ENCODE peak calls at places on chromosomes 5 and 9, in nine cellular contexts. One of them, this sample, is unnamed.

GRCh38 chr5:40834391-40834848 is 602 bp downstream of the RPL37 start:
- DNase-seq in MCF 10A: no peak
- DNase-seq in IMR-90: peak; percentile 33
- DNase-seq in GM20000: no peak
- DNase-seq in GM10248: no peak
- DNase-seq in pancreas: no peak
- DNase-seq in HCT116: no peak
- DNase-seq in right lobe of liver: no peak
- DNase-seq in tibial artery: no peak
- DNase-seq in this sample: no peak

GRCh38 chr9:122213589-122214413 is 15.0 kb downstream of the LHX6 start:
- DNase-seq in GM20000: peak; percentile 88
- DNase-seq in GM10248: peak; percentile 87
- DNase-seq in HCT116: peak; percentile 57
- DNase-seq in pancreas: peak; percentile 59
- DNase-seq in tibial artery: no peak
- DNase-seq in IMR-90: no peak
- DNase-seq in MCF 10A: no peak
- DNase-seq in right lobe of liver: no peak
- DNase-seq in this sample: no peak

GRCh38 chr9:137387034-137387890 is 35.7 kb downstream of the EXD3 start:
- DNase-seq in HCT116: no peak
- DNase-seq in IMR-90: no peak
- DNase-seq in tibial artery: no peak
- DNase-seq in GM10248: no peak
- DNase-seq in pancreas: no peak
- DNase-seq in MCF 10A: no peak
- DNase-seq in right lobe of liver: peak; percentile 51
- DNase-seq in GM20000: no peak
- DNase-seq in this sample: no peak

GRCh38 chr5:1055896-1056610 is 47.5 kb downstream of the NKD2 start:
- DNase-seq in right lobe of liver: peak; percentile 50
- DNase-seq in GM20000: no peak
- DNase-seq in pancreas: peak; percentile 20
- DNase-seq in GM10248: no peak
- DNase-seq in MCF 10A: no peak
- DNase-seq in tibial artery: no peak
- DNase-seq in HCT116: no peak
- DNase-seq in IMR-90: no peak
- DNase-seq in this sample: no peak

GRCh38 chr9:87040410-87041009 is 93.2 kb upstream of the GAS1 start:
- DNase-seq in GM20000: no peak
- DNase-seq in right lobe of liver: no peak
- DNase-seq in HCT116: no peak
- DNase-seq in IMR-90: no peak
- DNase-seq in tibial artery: no peak
- DNase-seq in GM10248: no peak
- DNase-seq in pancreas: no peak
- DNase-seq in MCF 10A: no peak
- DNase-seq in this sample: no peak

GRCh38 chr9:98781588-98782383 is 14.6 kb downstream of the ANKS6 start:
- DNase-seq in GM20000: no peak
- DNase-seq in MCF 10A: peak; percentile 60
- DNase-seq in tibial artery: no peak
- DNase-seq in right lobe of liver: no peak
- DNase-seq in GM10248: no peak
- DNase-seq in IMR-90: no peak
- DNase-seq in pancreas: no peak
- DNase-seq in HCT116: peak; percentile 89
- DNase-seq in this sample: no peak

GRCh38 chr9:98479967-98480847 is 224.8 kb upstream of the TBC1D2 start:
- DNase-seq in right lobe of liver: no peak
- DNase-seq in GM10248: no peak
- DNase-seq in GM20000: no peak
- DNase-seq in HCT116: no peak
- DNase-seq in tibial artery: no peak
- DNase-seq in IMR-90: peak; percentile 41
- DNase-seq in MCF 10A: peak; percentile 44
- DNase-seq in pancreas: no peak
- DNase-seq in this sample: no peak

GRCh38 chr5:57783693-57784092 is 301.1 kb upstream of the ACTBL2 start:
- DNase-seq in HCT116: no peak
- DNase-seq in MCF 10A: no peak
- DNase-seq in GM20000: no peak
- DNase-seq in GM10248: no peak
- DNase-seq in right lobe of liver: no peak
- DNase-seq in tibial artery: no peak
- DNase-seq in pancreas: no peak
- DNase-seq in IMR-90: no peak
- DNase-seq in this sample: no peak

GRCh38 chr9:27701664-27702063 is 128.4 kb upstream of the C9orf72 start:
- DNase-seq in GM10248: no peak
- DNase-seq in right lobe of liver: no peak
- DNase-seq in HCT116: no peak
- DNase-seq in tibial artery: peak; percentile 49
- DNase-seq in pancreas: no peak
- DNase-seq in GM20000: no peak
- DNase-seq in IMR-90: no peak
- DNase-seq in MCF 10A: peak; percentile 55
- DNase-seq in this sample: no peak

GRCh38 chr5:36724429-36725332 is 118.3 kb downstream of the SLC1A3 start:
- DNase-seq in right lobe of liver: peak; percentile 70
- DNase-seq in MCF 10A: no peak
- DNase-seq in GM20000: peak; percentile 87
- DNase-seq in pancreas: no peak
- DNase-seq in HCT116: no peak
- DNase-seq in tibial artery: peak; percentile 52
- DNase-seq in GM10248: peak; percentile 88
- DNase-seq in IMR-90: no peak
- DNase-seq in this sample: no peak

GRCh38 chr5:150272531-150272930 is 17.0 kb downstream of the CAMK2A start:
- DNase-seq in MCF 10A: peak; percentile 81
- DNase-seq in right lobe of liver: no peak
- DNase-seq in IMR-90: peak; percentile 52
- DNase-seq in tibial artery: no peak
- DNase-seq in HCT116: no peak
- DNase-seq in GM10248: no peak
- DNase-seq in pancreas: no peak
- DNase-seq in GM20000: peak; percentile 36
- DNase-seq in this sample: no peak

GRCh38 chr5:14739961-14740360 is 75.4 kb downstream of the OTULIN start:
- DNase-seq in HCT116: no peak
- DNase-seq in tibial artery: no peak
- DNase-seq in right lobe of liver: no peak
- DNase-seq in pancreas: no peak
- DNase-seq in GM10248: no peak
- DNase-seq in IMR-90: no peak
- DNase-seq in GM20000: no peak
- DNase-seq in MCF 10A: no peak
- DNase-seq in this sample: no peak

DNA sequence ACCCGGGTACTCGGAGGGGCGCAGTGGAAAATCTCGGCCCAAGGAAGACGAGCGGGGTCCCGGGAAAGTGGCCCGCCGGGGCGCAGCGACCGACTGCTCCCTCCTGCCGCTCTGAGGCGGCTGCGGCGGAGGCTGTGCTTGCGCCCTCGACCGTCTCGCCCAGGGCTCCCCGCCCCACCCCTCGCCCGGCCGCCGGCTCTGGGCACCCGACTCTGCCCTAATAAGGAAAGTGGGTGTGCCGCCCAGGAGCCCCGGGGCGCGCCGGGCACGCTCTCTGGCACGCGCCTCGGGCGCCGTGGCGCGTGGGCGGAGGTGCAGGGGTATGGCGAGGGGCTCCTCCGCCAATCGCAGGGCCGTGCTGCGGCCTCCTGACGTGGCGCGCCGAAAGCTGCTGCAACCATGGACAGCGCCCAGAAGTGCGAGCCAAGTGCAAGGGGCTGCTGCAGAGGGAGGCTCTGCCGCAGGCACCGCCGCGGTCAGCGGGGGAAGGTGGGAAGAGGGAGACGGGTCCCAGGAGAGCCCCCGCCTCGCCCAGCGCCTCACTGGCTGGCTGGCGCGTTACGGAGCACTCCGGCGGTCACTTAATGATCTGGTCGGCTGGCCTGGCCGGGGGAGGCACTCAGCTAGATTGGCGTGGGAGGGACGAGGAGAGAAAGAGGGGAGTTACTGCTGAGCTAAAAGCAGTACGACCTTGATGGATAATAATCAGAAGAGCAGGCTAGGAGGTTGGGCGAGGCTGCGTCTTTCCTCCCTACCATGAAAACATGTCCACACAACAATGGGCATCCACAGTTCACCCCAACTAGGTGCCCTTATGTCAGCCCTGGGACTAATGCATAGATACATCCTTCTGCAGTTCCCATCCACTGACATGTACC is at the start of gene PRUNE2:
- DNase-seq in GM10248: peak; percentile 39
- DNase-seq in IMR-90: peak; percentile 79
- DNase-seq in HCT116: no peak
- DNase-seq in pancreas: peak; percentile 57
- DNase-seq in right lobe of liver: no peak
- DNase-seq in GM20000: peak; percentile 43
- DNase-seq in tibial artery: peak; percentile 64
- DNase-seq in MCF 10A: peak; percentile 75
- DNase-seq in this sample: peak; percentile 54
- TF ChIP-seq CTCF in GM10248: no peak
- TF ChIP-seq CTCF in IMR-90: no peak
- TF ChIP-seq CTCF in HCT116: no peak
- TF ChIP-seq CTCF in pancreas: no peak
- TF ChIP-seq CTCF in right lobe of liver: no peak
- TF ChIP-seq CTCF in GM20000: no peak
- TF ChIP-seq CTCF in tibial artery: peak; percentile 18
- TF ChIP-seq CTCF in MCF 10A: no peak
- TF ChIP-seq CTCF in this sample: no peak

GRCh38 chr9:36867241-36867640 is 166.8 kb downstream of the PAX5 start:
- DNase-seq in HCT116: no peak
- DNase-seq in GM10248: no peak
- DNase-seq in GM20000: no peak
- DNase-seq in tibial artery: no peak
- DNase-seq in IMR-90: no peak
- DNase-seq in pancreas: no peak
- DNase-seq in MCF 10A: no peak
- DNase-seq in right lobe of liver: peak; percentile 7
- DNase-seq in this sample: no peak

GRCh38 chr9:36866840-36867239 is 167.2 kb downstream of the PAX5 start:
- DNase-seq in HCT116: no peak
- DNase-seq in IMR-90: no peak
- DNase-seq in GM20000: no peak
- DNase-seq in pancreas: no peak
- DNase-seq in GM10248: no peak
- DNase-seq in right lobe of liver: peak; percentile 11
- DNase-seq in tibial artery: no peak
- DNase-seq in MCF 10A: no peak
- DNase-seq in this sample: no peak

GRCh38 chr9:36865731-36866635 is 168.1 kb downstream of the PAX5 start:
- DNase-seq in HCT116: no peak
- DNase-seq in tibial artery: no peak
- DNase-seq in GM10248: no peak
- DNase-seq in IMR-90: no peak
- DNase-seq in right lobe of liver: peak; percentile 17
- DNase-seq in GM20000: no peak
- DNase-seq in pancreas: no peak
- DNase-seq in MCF 10A: no peak
- DNase-seq in this sample: no peak

GRCh38 chr9:36868591-36869282 is 165.3 kb downstream of the PAX5 start:
- DNase-seq in right lobe of liver: no peak
- DNase-seq in tibial artery: no peak
- DNase-seq in MCF 10A: no peak
- DNase-seq in GM20000: no peak
- DNase-seq in GM10248: no peak
- DNase-seq in pancreas: no peak
- DNase-seq in HCT116: no peak
- DNase-seq in IMR-90: no peak
- DNase-seq in this sample: no peak

GRCh38 chr9:36867672-36868471 is 166.2 kb downstream of the PAX5 start:
- DNase-seq in GM10248: no peak
- DNase-seq in pancreas: peak; percentile 45
- DNase-seq in GM20000: no peak
- DNase-seq in right lobe of liver: peak; percentile 73
- DNase-seq in MCF 10A: no peak
- DNase-seq in HCT116: no peak
- DNase-seq in IMR-90: no peak
- DNase-seq in tibial artery: no peak
- DNase-seq in this sample: no peak
- TF ChIP-seq CTCF in GM10248: no peak
- TF ChIP-seq CTCF in pancreas: no peak
- TF ChIP-seq CTCF in GM20000: no peak
- TF ChIP-seq CTCF in right lobe of liver: no peak
- TF ChIP-seq CTCF in MCF 10A: no peak
- TF ChIP-seq CTCF in HCT116: no peak
- TF ChIP-seq CTCF in IMR-90: no peak
- TF ChIP-seq CTCF in tibial artery: no peak
- TF ChIP-seq CTCF in this sample: no peak

DNA sequence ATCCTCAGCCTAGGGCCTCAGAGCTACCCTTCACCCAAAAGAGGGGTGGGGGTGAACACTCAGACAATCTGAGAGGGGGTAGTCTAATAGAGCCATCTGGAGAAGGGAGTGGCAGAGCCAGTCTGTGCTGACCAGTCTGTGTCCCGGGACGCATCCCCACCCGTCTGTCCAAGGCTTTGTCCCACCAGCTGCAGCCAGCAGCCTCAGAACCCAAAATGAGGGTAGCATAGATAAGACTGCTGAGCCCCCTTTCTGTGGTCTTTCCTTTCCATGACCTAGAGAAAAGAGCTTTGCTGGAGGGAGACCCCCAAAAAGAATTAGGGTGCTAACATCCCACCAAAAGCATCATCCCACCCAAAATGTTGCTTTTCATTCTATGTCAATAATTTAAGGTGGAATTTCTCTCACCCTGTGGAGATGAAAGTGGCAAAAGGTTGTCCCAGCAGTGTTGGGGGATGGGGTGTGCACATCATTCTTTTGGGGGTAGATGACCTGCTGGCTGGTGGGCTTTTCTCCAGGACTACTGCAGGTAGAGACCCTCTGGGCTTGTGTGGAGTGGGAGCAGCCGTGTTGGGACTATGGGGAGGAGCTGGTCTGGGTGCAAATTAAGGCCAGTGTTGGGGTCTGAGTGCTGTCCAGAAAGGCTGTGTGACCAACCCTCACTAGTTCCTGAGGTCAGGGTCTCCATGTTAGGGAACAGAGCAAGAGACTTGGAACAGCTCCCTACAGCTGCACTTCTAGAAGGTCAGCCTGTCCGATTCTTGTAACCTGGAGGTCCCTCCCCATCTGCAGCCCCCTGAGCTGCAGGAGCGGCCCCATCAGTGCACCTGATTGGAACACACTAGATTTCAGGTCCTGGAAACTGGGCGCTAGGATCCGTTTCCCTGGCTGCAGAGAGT is 19.9 kb downstream of the URM1 start:
- DNase-seq in HCT116: no peak
- DNase-seq in pancreas: no peak
- DNase-seq in GM10248: no peak
- DNase-seq in GM20000: no peak
- DNase-seq in MCF 10A: no peak
- DNase-seq in right lobe of liver: no peak
- DNase-seq in IMR-90: no peak
- DNase-seq in tibial artery: no peak
- DNase-seq in this sample: no peak
- TF ChIP-seq CTCF in HCT116: no peak
- TF ChIP-seq CTCF in pancreas: no peak
- TF ChIP-seq CTCF in GM10248: no peak
- TF ChIP-seq CTCF in GM20000: no peak
- TF ChIP-seq CTCF in MCF 10A: no peak
- TF ChIP-seq CTCF in right lobe of liver: no peak
- TF ChIP-seq CTCF in IMR-90: no peak
- TF ChIP-seq CTCF in tibial artery: no peak
- TF ChIP-seq CTCF in this sample: no peak

GRCh38 chr5:172758077-172758835 is 12.7 kb downstream of the DUSP1 start:
- DNase-seq in tibial artery: peak; percentile 51
- DNase-seq in GM20000: no peak
- DNase-seq in pancreas: no peak
- DNase-seq in right lobe of liver: no peak
- DNase-seq in HCT116: no peak
- DNase-seq in IMR-90: peak; percentile 97
- DNase-seq in MCF 10A: peak; percentile 98
- DNase-seq in GM10248: no peak
- DNase-seq in this sample: no peak
- TF ChIP-seq CTCF in tibial artery: no peak
- TF ChIP-seq CTCF in GM20000: no peak
- TF ChIP-seq CTCF in pancreas: no peak
- TF ChIP-seq CTCF in right lobe of liver: no peak
- TF ChIP-seq CTCF in HCT116: no peak
- TF ChIP-seq CTCF in IMR-90: peak; percentile 8
- TF ChIP-seq CTCF in MCF 10A: no peak
- TF ChIP-seq CTCF in GM10248: no peak
- TF ChIP-seq CTCF in this sample: no peak